ENCODE peak calls at places on chromosomes 2 and 18, in six cellular contexts. T is Calu3; C is adrenal gland; U is right lobe of liver; S is astrocyte; Y is activated CD8-positive, alpha-beta T cell treated with anti-CD3 and anti-CD28 coated beads for 36 hours. B is an unnamed sample.

GRCh38 chr2:112183327-112184025 is 45.3 kb downstream of the FBLN7 start:
- DNase-seq in T (no peak), C (no peak), U (no peak), S (no peak), Y (peak; percentile 27), B (no peak)

GRCh38 chr18:61901334-61901986 is 8.7 kb upstream of the RNF152 start:
- DNase-seq in T (peak; percentile 44), C (peak; percentile 74), U (peak; percentile 52), S (peak; percentile 28), Y (peak; percentile 44), B (peak; percentile 68)

GRCh38 chr2:127193164-127193947 is 26.7 kb downstream of the CYP27C1 start:
- DNase-seq in T (no peak), C (peak; percentile 56), U (peak; percentile 85), S (no peak), Y (no peak), B (no peak)

GRCh38 chr18:33746261-33746660 is 168.2 kb downstream of the ASXL3 start:
- DNase-seq in T (no peak), C (no peak), U (no peak), S (no peak), Y (no peak), B (no peak)

GRCh38 chr18:22639026-22639463 is 221.3 kb upstream of the CTAGE1 start:
- DNase-seq in T (no peak), C (no peak), U (no peak), S (peak; percentile 96), Y (no peak), B (no peak)

GRCh38 chr2:241929551-241930490 is 60.3 kb downstream of the RTP5 start:
- DNase-seq in T (no peak), C (peak; percentile 35), U (peak; percentile 37), S (no peak), Y (no peak), B (no peak)

GRCh38 chr2:12008425-12009061 is 262.1 kb downstream of the LPIN1 start:
- DNase-seq in T (peak; percentile 47), C (no peak), U (no peak), S (peak; percentile 61), Y (peak; percentile 14), B (no peak)

GRCh38 chr2:88006912-88007439 is 9.4 kb downstream of the RNU2-63P start:
- DNase-seq in T (no peak), C (no peak), U (no peak), S (no peak), Y (no peak), B (no peak)

GRCh38 chr2:237427807-237428506 is 14.0 kb upstream of the COL6A3 start:
- DNase-seq in T (no peak), C (peak; percentile 6), U (no peak), S (no peak), Y (peak; percentile 95), B (no peak)

GRCh38 chr2:199818001-199818400 is 33.0 kb downstream of the FTCDNL1 start:
- DNase-seq in T (no peak), C (no peak), U (no peak), S (no peak), Y (no peak), B (no peak)

GRCh38 chr2:70190086-70190412 is 770 bp downstream of the C2orf42 start:
- DNase-seq in T (no peak), C (peak; percentile 56), U (no peak), S (no peak), Y (no peak), B (no peak)

GRCh38 chr18:68177807-68178702 is 536.9 kb downstream of the TMX3 start:
- DNase-seq in T (peak; percentile 55), C (no peak), U (no peak), S (peak; percentile 99), Y (no peak), B (no peak)

GRCh38 chr18:22469061-22469689 is 51.5 kb upstream of the CTAGE1 start:
- DNase-seq in T (no peak), C (no peak), U (no peak), S (peak; percentile 34), Y (no peak), B (no peak)

GRCh38 chr18:48609820-48610815 is 71.3 kb downstream of the CTIF start:
- DNase-seq in T (no peak), C (no peak), U (no peak), S (no peak), Y (no peak), B (no peak)

GRCh38 chr2:34602262-34602661 is 1003.2 kb upstream of the FAM98A start:
- DNase-seq in T (no peak), C (no peak), U (no peak), S (no peak), Y (no peak), B (no peak)

GRCh38 chr2:165573534-165574461 is 104.3 kb downstream of the CSRNP3 start:
- DNase-seq in T (peak; percentile 44), C (peak; percentile 80), U (peak; percentile 83), S (peak; percentile 47), Y (no peak), B (no peak)

GRCh38 chr2:119083416-119083815 is 75.1 kb downstream of the C1QL2 start:
- DNase-seq in T (no peak), C (no peak), U (no peak), S (no peak), Y (no peak), B (no peak)

GRCh38 chr2:146982393-146982846 is 862.4 kb upstream of the ACVR2A start:
- DNase-seq in T (no peak), C (peak; percentile 58), U (no peak), S (peak; percentile 94), Y (no peak), B (no peak)

GRCh38 chr2:54624611-54625071 is 98.8 kb upstream of the EML6 start:
- DNase-seq in T (no peak), C (no peak), U (no peak), S (no peak), Y (no peak), B (no peak)

GRCh38 chr2:26668041-26668440 is 24.5 kb upstream of the KCNK3 start:
- DNase-seq in T (no peak), C (peak; percentile 27), U (no peak), S (no peak), Y (no peak), B (no peak)

GRCh38 chr2:101844055-101844635 is 146.6 kb downstream of the MAP4K4 start:
- DNase-seq in T (no peak), C (no peak), U (no peak), S (peak; percentile 83), Y (no peak), B (no peak)

GRCh38 chr2:173400760-173401159 is 46.1 kb downstream of the CDCA7 start:
- DNase-seq in T (peak; percentile 21), C (no peak), U (no peak), S (no peak), Y (peak; percentile 15), B (no peak)

GRCh38 chr2:7672685-7673071 is 755.5 kb downstream of the RNF144A start:
- DNase-seq in T (no peak), C (no peak), U (peak; percentile 56), S (no peak), Y (peak; percentile 58), B (no peak)

GRCh38 chr2:7673101-7673500 is 755.9 kb downstream of the RNF144A start:
- DNase-seq in T (no peak), C (no peak), U (no peak), S (no peak), Y (no peak), B (no peak)

GRCh38 chr2:7670905-7671304 is 753.7 kb downstream of the RNF144A start:
- DNase-seq in T (no peak), C (no peak), U (no peak), S (no peak), Y (no peak), B (no peak)

GRCh38 chr2:7671312-7671711 is 754.1 kb downstream of the RNF144A start:
- DNase-seq in T (no peak), C (peak; percentile 68), U (no peak), S (no peak), Y (peak; percentile 30), B (no peak)

DNA sequence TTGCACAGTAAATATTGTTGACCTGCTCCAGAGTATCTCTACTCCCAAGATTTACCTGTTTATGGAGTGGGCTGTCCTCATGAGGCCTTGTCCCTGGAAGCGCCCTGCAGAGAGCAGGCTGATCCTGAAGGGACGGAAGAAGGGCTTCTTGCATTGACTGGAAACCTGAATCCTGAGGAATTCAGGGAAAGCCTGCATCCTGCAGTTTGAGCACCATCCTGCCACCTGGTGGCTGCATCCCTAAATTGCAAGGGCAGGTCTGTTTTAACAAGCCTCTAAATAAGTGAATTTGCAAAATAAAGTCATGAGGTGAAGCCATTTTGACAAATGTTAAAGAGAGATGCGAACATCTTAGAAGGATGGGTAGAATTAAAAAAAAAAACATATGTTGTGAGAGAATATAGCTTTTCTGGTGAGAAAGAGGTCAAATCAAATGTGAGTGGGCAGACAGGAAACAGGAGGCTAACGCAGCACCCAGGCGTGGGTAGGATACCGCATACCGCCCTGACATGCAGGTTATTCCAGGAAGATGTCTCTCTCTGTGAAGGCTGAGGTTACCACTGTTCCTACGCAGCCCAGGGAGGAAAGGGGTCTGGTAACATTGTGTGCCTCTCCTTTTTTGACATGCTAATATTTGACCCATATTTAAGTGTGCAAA is 754.9 kb downstream of the RNF144A start:
- DNase-seq in T (peak; percentile 59), C (peak; percentile 69), U (no peak), S (no peak), Y (peak; percentile 85), B (peak; percentile 23)
- TF ChIP-seq CTCF in T (peak; percentile 56), C (peak; percentile 56), U (peak; percentile 80), S (peak; percentile 57), Y (peak; percentile 98), B (peak; percentile 47)

GRCh38 chr2:141906673-141907072 is 224.1 kb downstream of the LRP1B start:
- DNase-seq in T (no peak), C (no peak), U (no peak), S (no peak), Y (no peak), B (no peak)

GRCh38 chr2:141911485-141912066 is 219.2 kb downstream of the LRP1B start:
- DNase-seq in T (peak; percentile 56), C (peak; percentile 46), U (peak; percentile 42), S (peak; percentile 5), Y (peak; percentile 14), B (peak; percentile 2)
- TF ChIP-seq CTCF in T (peak; percentile 24), C (no peak), U (peak; percentile 57), S (peak; percentile 28), Y (peak; percentile 26), B (no peak)

GRCh38 chr18:42030586-42031182 is 75.7 kb downstream of the PIK3C3 start:
- DNase-seq in T (peak; percentile 37), C (no peak), U (no peak), S (peak; percentile 7), Y (no peak), B (peak; percentile 17)
- TF ChIP-seq CTCF in T (peak; percentile 65), C (peak; percentile 33), U (peak; percentile 54), S (peak; percentile 62), Y (no peak), B (no peak)

DNA sequence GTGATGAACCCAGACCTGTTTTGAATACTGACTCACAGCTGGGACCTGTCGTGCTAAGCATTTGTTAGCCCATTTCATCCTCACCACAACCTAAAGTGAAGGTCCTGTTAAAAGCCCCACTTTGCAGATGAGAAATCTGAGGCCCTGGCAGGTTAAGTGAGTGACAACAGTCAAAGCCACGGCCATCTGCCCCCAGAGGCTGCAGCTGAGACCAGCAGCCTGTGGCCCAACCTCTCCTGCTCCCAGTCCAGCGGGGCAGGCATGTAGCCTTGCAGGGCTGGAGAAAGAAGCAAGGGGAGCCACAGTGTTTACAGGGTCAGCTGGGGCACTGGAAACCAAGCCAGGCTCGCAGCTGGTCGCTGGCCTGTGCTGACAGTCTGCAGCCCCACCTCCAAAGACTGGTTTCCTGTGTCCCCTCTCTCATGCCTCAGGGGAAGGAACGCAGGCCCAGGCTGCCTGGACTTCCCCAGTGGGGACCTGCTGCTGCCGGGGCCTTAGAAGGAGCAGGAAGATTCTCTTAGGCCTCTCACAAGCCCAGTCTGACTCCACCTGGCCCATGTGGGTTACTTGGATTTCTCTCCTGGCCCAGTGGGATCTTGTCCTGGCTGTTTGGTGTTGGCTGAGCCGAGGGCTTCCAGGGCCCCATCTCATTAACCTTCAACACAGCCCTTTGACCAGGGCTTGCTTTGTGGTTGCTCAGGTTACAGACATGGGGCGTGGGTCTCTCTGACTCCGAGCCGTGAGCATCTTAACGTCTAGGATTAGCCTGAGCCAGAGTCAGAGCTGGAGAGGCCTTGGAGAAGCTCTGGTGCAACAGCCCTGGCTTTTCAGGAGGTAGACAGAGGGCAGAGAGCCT is 1.7 kb downstream of the INPP5D start:
- DNase-seq in T (no peak), C (peak; percentile 70), U (no peak), S (no peak), Y (peak; percentile 74), B (peak; percentile 78)
- TF ChIP-seq CTCF in T (no peak), C (no peak), U (peak; percentile 13), S (no peak), Y (peak; percentile 63), B (peak; percentile 39)

B was measured in GM13976.